ENCODE peak calls at places on chromosomes 2 and 18, in ten cellular contexts. W is PC-3, R is mesenchymal stem cell, D is KBM-7, I is fibroblast of pulmonary artery, B is NCI-H748 treated with DMSO at 0.1 percent for 48 hours, Y is mucosa of gallbladder, M is dermis blood vessel endothelial cell, F is T47D, A is HTR-8/SVneo. S is an unnamed sample.

GRCh38 chr2:42905341-42906114 is 113.1 kb upstream of the HAAO start:
- DNase-seq in I (no peak), B (no peak), F (no peak), R (peak; percentile 51), M (peak; percentile 51), Y (no peak), W (no peak), D (no peak), A (no peak), S (no peak)

GRCh38 chr2:10437806-10438205 is 10.3 kb downstream of the ODC1 start:
- DNase-seq in Y (no peak), W (no peak), D (no peak), B (no peak), I (no peak), M (no peak), A (no peak), F (no peak), R (no peak), S (no peak)

GRCh38 chr2:10772868-10773215 is 39.7 kb downstream of the PDIA6 start:
- DNase-seq in D (no peak), R (no peak), I (no peak), A (no peak), F (no peak), B (no peak), W (no peak), M (no peak), Y (no peak), S (no peak)

GRCh38 chr2:164979113-164979512 is 23.8 kb upstream of the SLC38A11 start:
- DNase-seq in D (no peak), R (no peak), M (no peak), W (no peak), F (no peak), Y (no peak), I (no peak), A (no peak), B (no peak), S (no peak)

GRCh38 chr2:65731476-65731875 is 299.1 kb upstream of the SPRED2 start:
- DNase-seq in A (no peak), D (no peak), I (no peak), R (no peak), B (no peak), M (no peak), Y (no peak), W (no peak), F (peak; percentile 33), S (no peak)

GRCh38 chr18:47983055-47983454 is 52.6 kb upstream of the SMAD2 start:
- DNase-seq in A (no peak), I (no peak), M (no peak), B (no peak), F (no peak), W (no peak), R (no peak), Y (no peak), D (no peak), S (no peak)

GRCh38 chr2:203678971-203679370 is 27.5 kb upstream of the CD28 start:
- DNase-seq in B (no peak), R (no peak), M (peak; percentile 32), W (peak; percentile 18), I (no peak), Y (no peak), D (no peak), A (no peak), F (no peak), S (no peak)

GRCh38 chr2:119028327-119029174 is 86.6 kb downstream of the MARCO start:
- DNase-seq in I (peak; percentile 48), F (peak; percentile 67), D (no peak), R (peak; percentile 1), Y (peak; percentile 32), M (peak; percentile 45), B (peak; percentile 4), A (peak; percentile 24), W (peak; percentile 63), S (no peak)

GRCh38 chr2:219274392-219274921 is 4.7 kb upstream of the DNAJB2 start:
- DNase-seq in B (no peak), D (no peak), F (peak; percentile 79), M (peak; percentile 19), I (peak; percentile 79), Y (no peak), A (peak; percentile 80), R (peak; percentile 87), W (peak; percentile 88), S (peak; percentile 96)

GRCh38 chr2:23669413-23670244 is 257.3 kb downstream of the ATAD2B start:
- DNase-seq in D (no peak), M (peak; percentile 55), F (peak; percentile 55), I (peak; percentile 79), R (no peak), Y (peak; percentile 83), W (no peak), A (no peak), B (no peak), S (peak; percentile 46)

GRCh38 chr2:173079968-173080860 is 4.6 kb downstream of the MAP3K20 start:
- DNase-seq in M (no peak), D (no peak), R (peak; percentile 91), A (no peak), F (peak; percentile 14), I (peak; percentile 83), B (no peak), W (peak; percentile 96), Y (no peak), S (peak; percentile 15)

GRCh38 chr18:68778280-68778875 is 19.5 kb upstream of the CCDC102B start:
- DNase-seq in Y (no peak), A (no peak), W (no peak), F (no peak), B (no peak), M (no peak), I (no peak), R (peak; percentile 32), D (no peak), S (no peak)

GRCh38 chr18:51811883-51812282 is 528.1 kb upstream of the DCC start:
- DNase-seq in R (no peak), Y (no peak), I (no peak), D (no peak), F (no peak), B (no peak), W (no peak), A (no peak), M (no peak), S (no peak)

GRCh38 chr2:106282816-106283215 is 88.7 kb upstream of the UXS1 start:
- DNase-seq in D (no peak), Y (no peak), R (no peak), B (no peak), F (no peak), M (no peak), A (no peak), W (no peak), I (no peak), S (no peak)

GRCh38 chr2:145411493-145411892 is 891.6 kb upstream of the ZEB2 start:
- DNase-seq in B (peak; percentile 37), Y (no peak), D (peak; percentile 50), W (no peak), I (no peak), A (no peak), M (no peak), F (peak; percentile 1), R (no peak), S (no peak)